ENCODE peak calls at places on chromosome 14, in four cellular contexts. One of them, this sample, is unnamed.
A peak's percentile ranks its signal among the peaks of the same experiment; 100 is the strongest.

GRCh38 chr14:51860836-51861583 is 598 bp downstream of the GNG2 start:
- DNase-seq in stimulated activated CD4-positive, alpha-beta T cell treated with anti-CD3 and anti-CD28 coated beads, Interleukin-1b, Interleukin-23, amount 100 ng/mL, for 1 hour: no peak
- DNase-seq in NCI-H1105 treated with DMSO at 0.1 percent for 48 hours: peak; percentile 52
- DNase-seq in ELR: peak; percentile 76
- DNase-seq in this sample: no peak

GRCh38 chr14:70416717-70417349 is at the start of gene SYNJ2BP:
- DNase-seq in stimulated activated CD4-positive, alpha-beta T cell treated with anti-CD3 and anti-CD28 coated beads, Interleukin-1b, Interleukin-23, amount 100 ng/mL, for 1 hour: peak; percentile 11
- DNase-seq in NCI-H1105 treated with DMSO at 0.1 percent for 48 hours: peak; percentile 88
- DNase-seq in ELR: peak; percentile 82
- DNase-seq in this sample: peak; percentile 80

GRCh38 chr14:106294324-106294723 is 767.9 kb downstream of the TMEM121 start:
- DNase-seq in stimulated activated CD4-positive, alpha-beta T cell treated with anti-CD3 and anti-CD28 coated beads, Interleukin-1b, Interleukin-23, amount 100 ng/mL, for 1 hour: no peak
- DNase-seq in NCI-H1105 treated with DMSO at 0.1 percent for 48 hours: no peak
- DNase-seq in ELR: no peak
- DNase-seq in this sample: no peak

GRCh38 chr14:74501135-74501614 is 7.6 kb downstream of the ISCA2 start:
- DNase-seq in stimulated activated CD4-positive, alpha-beta T cell treated with anti-CD3 and anti-CD28 coated beads, Interleukin-1b, Interleukin-23, amount 100 ng/mL, for 1 hour: no peak
- DNase-seq in NCI-H1105 treated with DMSO at 0.1 percent for 48 hours: peak; percentile 85
- DNase-seq in ELR: peak; percentile 78
- DNase-seq in this sample: no peak

GRCh38 chr14:54564799-54565235 is 2.1 kb upstream of the SAMD4A start:
- DNase-seq in stimulated activated CD4-positive, alpha-beta T cell treated with anti-CD3 and anti-CD28 coated beads, Interleukin-1b, Interleukin-23, amount 100 ng/mL, for 1 hour: no peak
- DNase-seq in NCI-H1105 treated with DMSO at 0.1 percent for 48 hours: peak; percentile 56
- DNase-seq in ELR: peak; percentile 80
- DNase-seq in this sample: no peak

GRCh38 chr14:54462048-54462447 is 20.9 kb upstream of the CNIH1 start:
- DNase-seq in stimulated activated CD4-positive, alpha-beta T cell treated with anti-CD3 and anti-CD28 coated beads, Interleukin-1b, Interleukin-23, amount 100 ng/mL, for 1 hour: no peak
- DNase-seq in NCI-H1105 treated with DMSO at 0.1 percent for 48 hours: no peak
- DNase-seq in ELR: no peak
- DNase-seq in this sample: no peak

GRCh38 chr14:85316701-85317100 is 213.2 kb upstream of the FLRT2 start:
- DNase-seq in stimulated activated CD4-positive, alpha-beta T cell treated with anti-CD3 and anti-CD28 coated beads, Interleukin-1b, Interleukin-23, amount 100 ng/mL, for 1 hour: no peak
- DNase-seq in NCI-H1105 treated with DMSO at 0.1 percent for 48 hours: no peak
- DNase-seq in ELR: peak; percentile 50
- DNase-seq in this sample: no peak

GRCh38 chr14:93315575-93315974 is 17.3 kb downstream of the BTBD7 start:
- DNase-seq in stimulated activated CD4-positive, alpha-beta T cell treated with anti-CD3 and anti-CD28 coated beads, Interleukin-1b, Interleukin-23, amount 100 ng/mL, for 1 hour: no peak
- DNase-seq in NCI-H1105 treated with DMSO at 0.1 percent for 48 hours: no peak
- DNase-seq in ELR: no peak
- DNase-seq in this sample: no peak

GRCh38 chr14:22648506-22648905 is 4.4 kb upstream of the OR6J1 start:
- DNase-seq in stimulated activated CD4-positive, alpha-beta T cell treated with anti-CD3 and anti-CD28 coated beads, Interleukin-1b, Interleukin-23, amount 100 ng/mL, for 1 hour: no peak
- DNase-seq in NCI-H1105 treated with DMSO at 0.1 percent for 48 hours: no peak
- DNase-seq in ELR: no peak
- DNase-seq in this sample: no peak

GRCh38 chr14:23183479-23183878 is at the start of gene SLC7A8:
- DNase-seq in stimulated activated CD4-positive, alpha-beta T cell treated with anti-CD3 and anti-CD28 coated beads, Interleukin-1b, Interleukin-23, amount 100 ng/mL, for 1 hour: peak; percentile 14
- DNase-seq in NCI-H1105 treated with DMSO at 0.1 percent for 48 hours: peak; percentile 70
- DNase-seq in ELR: peak; percentile 17
- DNase-seq in this sample: peak; percentile 31

GRCh38 chr14:102525213-102526143 is 15.9 kb upstream of the ANKRD9 start:
- DNase-seq in stimulated activated CD4-positive, alpha-beta T cell treated with anti-CD3 and anti-CD28 coated beads, Interleukin-1b, Interleukin-23, amount 100 ng/mL, for 1 hour: no peak
- DNase-seq in NCI-H1105 treated with DMSO at 0.1 percent for 48 hours: peak; percentile 48
- DNase-seq in ELR: peak; percentile 75
- DNase-seq in this sample: no peak

GRCh38 chr14:98580131-98580678 is 691.8 kb downstream of the BCL11B start:
- DNase-seq in stimulated activated CD4-positive, alpha-beta T cell treated with anti-CD3 and anti-CD28 coated beads, Interleukin-1b, Interleukin-23, amount 100 ng/mL, for 1 hour: no peak
- DNase-seq in NCI-H1105 treated with DMSO at 0.1 percent for 48 hours: no peak
- DNase-seq in ELR: no peak
- DNase-seq in this sample: no peak

GRCh38 chr14:41605550-41606248 is 977 bp upstream of the LRFN5 start:
- DNase-seq in stimulated activated CD4-positive, alpha-beta T cell treated with anti-CD3 and anti-CD28 coated beads, Interleukin-1b, Interleukin-23, amount 100 ng/mL, for 1 hour: no peak
- DNase-seq in NCI-H1105 treated with DMSO at 0.1 percent for 48 hours: peak; percentile 91
- DNase-seq in ELR: peak; percentile 15
- DNase-seq in this sample: no peak

GRCh38 chr14:80955434-80955939 is at the start of gene TSHR:
- DNase-seq in stimulated activated CD4-positive, alpha-beta T cell treated with anti-CD3 and anti-CD28 coated beads, Interleukin-1b, Interleukin-23, amount 100 ng/mL, for 1 hour: no peak
- DNase-seq in NCI-H1105 treated with DMSO at 0.1 percent for 48 hours: no peak
- DNase-seq in ELR: no peak
- DNase-seq in this sample: no peak

GRCh38 chr14:103474893-103475292 is 47.7 kb downstream of the CKB start:
- DNase-seq in stimulated activated CD4-positive, alpha-beta T cell treated with anti-CD3 and anti-CD28 coated beads, Interleukin-1b, Interleukin-23, amount 100 ng/mL, for 1 hour: no peak
- DNase-seq in NCI-H1105 treated with DMSO at 0.1 percent for 48 hours: no peak
- DNase-seq in ELR: no peak
- DNase-seq in this sample: no peak

GRCh38 chr14:95136631-95137030 is 20.7 kb downstream of the DICER1 start:
- DNase-seq in stimulated activated CD4-positive, alpha-beta T cell treated with anti-CD3 and anti-CD28 coated beads, Interleukin-1b, Interleukin-23, amount 100 ng/mL, for 1 hour: no peak
- DNase-seq in NCI-H1105 treated with DMSO at 0.1 percent for 48 hours: no peak
- DNase-seq in ELR: no peak
- DNase-seq in this sample: no peak

GRCh38 chr14:103562385-103563088 is at the start of the genes BAG5 and COA8:
- DNase-seq in stimulated activated CD4-positive, alpha-beta T cell treated with anti-CD3 and anti-CD28 coated beads, Interleukin-1b, Interleukin-23, amount 100 ng/mL, for 1 hour: peak; percentile 70
- DNase-seq in NCI-H1105 treated with DMSO at 0.1 percent for 48 hours: peak; percentile 87
- DNase-seq in ELR: peak; percentile 89
- DNase-seq in this sample: peak; percentile 82

GRCh38 chr14:79408696-79409095 is 802.6 kb downstream of the DIO2 start:
- DNase-seq in stimulated activated CD4-positive, alpha-beta T cell treated with anti-CD3 and anti-CD28 coated beads, Interleukin-1b, Interleukin-23, amount 100 ng/mL, for 1 hour: no peak
- DNase-seq in NCI-H1105 treated with DMSO at 0.1 percent for 48 hours: no peak
- DNase-seq in ELR: no peak
- DNase-seq in this sample: no peak

GRCh38 chr14:38867561-38868150 is 235.4 kb downstream of the SEC23A start:
- DNase-seq in stimulated activated CD4-positive, alpha-beta T cell treated with anti-CD3 and anti-CD28 coated beads, Interleukin-1b, Interleukin-23, amount 100 ng/mL, for 1 hour: peak; percentile 10
- DNase-seq in NCI-H1105 treated with DMSO at 0.1 percent for 48 hours: peak; percentile 88
- DNase-seq in ELR: peak; percentile 76
- DNase-seq in this sample: peak; percentile 18